ENCODE peak calls at places on chromosomes 13 and 19, in four cellular contexts. E, D, V and W are unnamed samples.

GRCh38 chr19:13610042-13610691 is 103.9 kb upstream of the CACNA1A start:
- DNase-seq in E (no peak), D (no peak), V (no peak), W (no peak)

GRCh38 chr13:95533545-95534135 is 18.9 kb upstream of the CLDN10 start:
- DNase-seq in E (no peak), D (no peak), V (no peak), W (no peak)

GRCh38 chr13:65292488-65292901 is 1937.6 kb downstream of the PCDH9 start:
- DNase-seq in E (no peak), D (no peak), V (no peak), W (no peak)

GRCh38 chr13:105466376-105466775 is 1069.1 kb downstream of the EFNB2 start:
- DNase-seq in E (no peak), D (no peak), V (no peak), W (no peak)

GRCh38 chr19:18339703-18340102 is 695 bp upstream of the PGPEP1 start:
- DNase-seq in E (no peak), D (no peak), V (no peak), W (no peak)

GRCh38 chr19:15897738-15898276 is at the start of gene CYP4F2:
- DNase-seq in E (no peak), D (no peak), V (no peak), W (peak; percentile 97)

GRCh38 chr19:34220472-34221063 is 33.8 kb upstream of the GARRE1 start:
- DNase-seq in E (peak; percentile 81), D (peak; percentile 87), V (no peak), W (peak; percentile 41)

GRCh38 chr13:103833453-103833852 is 767.2 kb upstream of the SLC10A2 start:
- DNase-seq in E (no peak), D (no peak), V (no peak), W (no peak)

GRCh38 chr13:27672025-27672424 is 50.3 kb downstream of the POLR1D start:
- DNase-seq in E (no peak), D (no peak), V (no peak), W (no peak)

GRCh38 chr19:32674153-32674958 is 624 bp downstream of the ANKRD27 start:
- DNase-seq in E (no peak), D (no peak), V (no peak), W (no peak)

GRCh38 chr13:20001351-20001750 is 42.8 kb downstream of the ZMYM2 start:
- DNase-seq in E (no peak), D (no peak), V (no peak), W (no peak)

GRCh38 chr13:32282096-32282711 is 33.0 kb downstream of the ZAR1L start:
- DNase-seq in E (no peak), D (no peak), V (no peak), W (no peak)

GRCh38 chr19:12163841-12164240 is 945 bp downstream of the ZNF136 start:
- DNase-seq in E (no peak), D (no peak), V (no peak), W (no peak)

GRCh38 chr13:99471231-99472202 is 29.8 kb upstream of the TM9SF2 start:
- DNase-seq in E (no peak), D (no peak), V (no peak), W (no peak)

GRCh38 chr13:92316030-92316429 is 910.6 kb upstream of the GPC6 start:
- DNase-seq in E (no peak), D (no peak), V (no peak), W (no peak)

GRCh38 chr13:19601749-19602725 is 31.4 kb upstream of the MPHOSPH8 start:
- DNase-seq in E (no peak), D (peak; percentile 48), V (peak; percentile 38), W (peak; percentile 48)

GRCh38 chr19:29690842-29691241 is 24.2 kb downstream of the C19orf12 start:
- DNase-seq in E (no peak), D (no peak), V (no peak), W (no peak)

GRCh38 chr13:114134944-114135610 is 2.7 kb upstream of the RASA3 start:
- DNase-seq in E (no peak), D (no peak), V (no peak), W (peak; percentile 3)

GRCh38 chr13:114025432-114026127 is 51.7 kb upstream of the C13orf46 start:
- DNase-seq in E (no peak), D (peak; percentile 46), V (no peak), W (peak; percentile 41)

GRCh38 chr13:104106705-104107393 is 1040.6 kb upstream of the SLC10A2 start:
- DNase-seq in E (no peak), D (no peak), V (no peak), W (no peak)

GRCh38 chr19:1779604-1779973 is 26.3 kb downstream of the ONECUT3 start:
- DNase-seq in E (no peak), D (no peak), V (no peak), W (no peak)
- H3K27me3 ChIP-seq in E (peaks cover 55% of the 10 kb centered on the region), D (peaks cover 4% of the 10 kb centered on the region), V (peaks cover 98% of the 10 kb centered on the region), W (no peaks in the 10 kb centered on the region)

DNA sequence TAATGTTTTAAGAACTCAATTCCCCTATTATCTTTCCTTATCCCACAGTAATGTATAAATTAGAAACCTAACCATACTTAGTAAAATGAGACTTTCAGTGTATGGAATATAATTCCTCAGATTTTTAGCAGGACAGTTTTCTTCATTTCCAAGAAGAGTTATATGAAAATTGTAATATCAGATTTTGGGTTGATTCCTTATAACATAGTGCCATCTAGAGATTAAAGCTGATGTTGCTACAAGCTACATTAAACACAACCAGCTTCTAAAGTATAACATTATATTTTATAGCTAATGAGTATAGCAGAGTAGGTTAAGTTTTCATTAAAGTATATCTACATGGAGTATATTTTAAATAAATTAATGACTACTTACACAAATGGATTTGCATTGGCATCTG is 99.7 kb upstream of the MIR17HG start:
- DNase-seq in E (no peak), D (no peak), V (no peak), W (no peak)
- TF ChIP-seq CTCF in E (no peak), D (no peak), V (peak; percentile 19), W (no peak)

GRCh38 chr13:42056146-42056545 is 7.7 kb downstream of the DGKH start:
- DNase-seq in E (no peak), D (no peak), V (no peak), W (no peak)
- H3K4me3 ChIP-seq in E (no peak overlapping the region), D (no peak overlapping the region), V (peak overlapping the region; percentile 20), W (no peak overlapping the region)

DNA sequence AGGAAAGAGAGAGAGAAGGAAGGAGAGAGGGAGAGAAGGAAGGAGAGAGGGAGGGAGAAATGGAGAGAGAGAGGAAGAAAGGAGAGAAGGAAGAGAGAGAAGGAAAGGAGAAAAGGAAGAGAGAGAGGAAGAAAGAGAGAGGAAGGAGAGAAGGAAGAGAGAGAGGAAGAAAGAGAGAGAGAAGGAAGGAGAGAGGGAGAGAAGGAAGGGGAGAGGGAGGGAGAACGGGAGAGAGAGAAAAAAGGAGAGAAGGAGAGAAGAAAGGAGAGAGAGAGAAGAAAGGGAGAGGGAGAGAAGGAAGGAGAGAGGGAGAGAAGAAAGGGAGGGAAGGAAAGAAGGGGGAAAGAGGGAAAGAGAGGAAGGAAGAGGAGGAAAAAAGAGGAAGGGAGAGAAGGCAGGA is 1070.7 kb downstream of the UQCRFS1 start:
- DNase-seq in E (no peak), D (no peak), V (no peak), W (no peak)
- H3K27me3 ChIP-seq in E (no peaks in the 10 kb centered on the region), D (no peaks in the 10 kb centered on the region), V (peaks cover 6% of the 10 kb centered on the region), W (no peaks in the 10 kb centered on the region)

DNA sequence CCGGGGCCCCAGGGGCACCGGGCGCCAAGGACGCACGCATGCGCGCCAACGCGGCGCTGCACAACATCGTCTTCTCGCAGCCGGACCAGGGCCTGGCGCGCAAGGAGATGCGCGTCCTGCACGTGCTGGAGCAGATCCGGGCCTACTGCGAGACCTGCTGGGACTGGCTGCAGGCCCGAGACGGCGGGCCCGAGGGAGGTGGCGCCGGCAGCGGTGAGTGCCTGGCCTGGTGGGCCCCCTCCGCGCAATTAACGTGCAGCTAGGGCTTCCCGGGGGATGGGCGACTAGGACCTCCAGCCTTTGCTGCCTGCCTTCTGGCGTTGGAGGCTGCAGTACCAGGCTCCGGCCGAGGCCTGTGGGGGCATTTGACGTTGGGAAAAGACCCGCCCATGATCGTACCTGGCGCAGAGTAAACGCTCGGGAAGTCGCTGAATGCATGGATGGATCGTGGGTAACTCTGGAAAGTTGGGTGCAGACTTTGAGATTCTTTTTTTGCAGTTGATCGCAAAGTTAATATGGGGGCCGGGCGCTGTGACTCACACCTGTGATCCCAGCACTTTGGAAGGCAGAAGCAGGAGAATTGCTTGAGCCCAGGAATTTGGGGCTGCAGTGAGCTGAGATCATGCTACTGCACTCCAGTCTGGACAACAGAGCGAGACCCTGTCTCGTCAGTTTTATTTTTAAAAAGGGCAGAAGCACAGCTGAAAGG is 7.3 kb downstream of the APC2 start:
- DNase-seq in E (no peak), D (no peak), V (no peak), W (no peak)
- TF ChIP-seq CTCF in E (no peak), D (no peak), V (no peak), W (no peak)

DNA sequence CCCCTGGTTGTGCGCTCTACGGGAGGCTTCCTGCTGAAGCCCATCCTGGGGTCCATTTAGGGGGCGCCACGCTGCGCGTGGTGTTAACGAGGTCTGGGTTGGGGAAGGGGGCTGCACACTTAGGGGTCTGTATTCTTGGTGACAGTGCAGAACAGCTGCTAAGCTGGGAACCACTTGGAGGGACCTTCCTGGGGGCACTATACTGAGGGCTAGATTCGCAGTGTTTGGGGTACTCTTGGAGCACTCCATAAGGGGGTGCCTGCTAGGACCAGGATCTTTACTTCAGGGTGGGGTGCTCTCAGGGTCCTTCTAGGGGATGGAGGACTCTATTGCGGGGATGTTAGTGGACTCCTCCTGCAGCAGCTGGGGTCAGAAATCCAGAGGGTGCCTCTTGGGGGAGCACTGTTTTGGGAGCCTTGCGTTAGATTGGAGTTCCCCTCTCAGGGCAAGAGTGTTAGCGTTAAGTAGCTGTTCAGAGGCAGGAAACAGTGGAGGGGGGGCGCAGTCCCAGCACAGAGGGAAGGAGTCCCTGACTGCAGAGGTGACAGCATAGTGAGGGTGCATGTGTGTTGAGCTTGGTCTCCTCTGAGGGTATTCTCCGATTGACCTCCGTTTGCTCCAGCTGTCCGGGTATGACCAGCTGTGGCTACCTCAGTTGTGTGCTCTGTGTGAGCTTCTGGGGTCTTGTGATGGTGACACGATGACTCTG is 1.1 kb downstream of the PDE4A start:
- DNase-seq in E (no peak), D (no peak), V (no peak), W (no peak)
- H3K4me3 ChIP-seq in E (no peak overlapping the region), D (peak overlapping the region; percentile 45), V (peak overlapping the region; percentile 50), W (no peak overlapping the region)

GRCh38 chr13:102300379-102300778 is 101.5 kb downstream of the FGF14 start:
- DNase-seq in E (no peak), D (no peak), V (no peak), W (no peak)
- H3K27me3 ChIP-seq in E (no peaks in the 10 kb centered on the region), D (no peaks in the 10 kb centered on the region), V (no peaks in the 10 kb centered on the region), W (no peaks in the 10 kb centered on the region)